ENCODE peak calls at places on chromosomes 11 and 22, in eight cellular contexts. One of them, this sample, is unnamed.

GRCh38 chr11:46370253-46370652 is 11.2 kb upstream of the MDK start:
- DNase-seq in thoracic aorta: no peak
- DNase-seq in upper lobe of right lung: no peak
- DNase-seq in astrocyte of the spinal cord: no peak
- DNase-seq in PC-3: no peak
- DNase-seq in DND-41: no peak
- DNase-seq in fibroblast of the aortic adventitia: no peak
- DNase-seq in foreskin fibroblast: no peak
- DNase-seq in this sample: no peak

GRCh38 chr11:70671611-70672010 is 273.3 kb downstream of the CTTN start:
- DNase-seq in astrocyte of the spinal cord: no peak
- DNase-seq in DND-41: no peak
- DNase-seq in foreskin fibroblast: no peak
- DNase-seq in PC-3: no peak
- DNase-seq in fibroblast of the aortic adventitia: no peak
- DNase-seq in thoracic aorta: no peak
- DNase-seq in upper lobe of right lung: no peak
- DNase-seq in this sample: no peak

GRCh38 chr11:131408011-131408640 is 37.7 kb downstream of the NTM start:
- DNase-seq in thoracic aorta: no peak
- DNase-seq in fibroblast of the aortic adventitia: peak
- DNase-seq in PC-3: peak
- DNase-seq in foreskin fibroblast: no peak
- DNase-seq in astrocyte of the spinal cord: peak
- DNase-seq in upper lobe of right lung: no peak
- DNase-seq in DND-41: peak
- DNase-seq in this sample: no peak

GRCh38 chr11:15793032-15793996 is 563.0 kb downstream of the SOX6 start:
- DNase-seq in thoracic aorta: no peak
- DNase-seq in astrocyte of the spinal cord: peak
- DNase-seq in PC-3: peak
- DNase-seq in fibroblast of the aortic adventitia: peak
- DNase-seq in DND-41: no peak
- DNase-seq in upper lobe of right lung: no peak
- DNase-seq in foreskin fibroblast: no peak
- DNase-seq in this sample: no peak

GRCh38 chr11:95086116-95086515 is 3.5 kb upstream of the ENDOD1 start:
- DNase-seq in fibroblast of the aortic adventitia: no peak
- DNase-seq in astrocyte of the spinal cord: no peak
- DNase-seq in thoracic aorta: no peak
- DNase-seq in upper lobe of right lung: no peak
- DNase-seq in PC-3: no peak
- DNase-seq in foreskin fibroblast: no peak
- DNase-seq in DND-41: no peak
- DNase-seq in this sample: no peak

GRCh38 chr11:45722144-45722543 is 56.7 kb upstream of the CHST1 start:
- DNase-seq in upper lobe of right lung: no peak
- DNase-seq in thoracic aorta: no peak
- DNase-seq in astrocyte of the spinal cord: no peak
- DNase-seq in foreskin fibroblast: no peak
- DNase-seq in fibroblast of the aortic adventitia: no peak
- DNase-seq in PC-3: no peak
- DNase-seq in DND-41: no peak
- DNase-seq in this sample: no peak

GRCh38 chr22:17871726-17872458 is 97.6 kb upstream of the BID start:
- DNase-seq in astrocyte of the spinal cord: no peak
- DNase-seq in fibroblast of the aortic adventitia: no peak
- DNase-seq in upper lobe of right lung: no peak
- DNase-seq in foreskin fibroblast: no peak
- DNase-seq in PC-3: no peak
- DNase-seq in thoracic aorta: no peak
- DNase-seq in DND-41: no peak
- DNase-seq in this sample: no peak

GRCh38 chr22:11613898-11614755 is 3913.9 kb upstream of the OR11H1 start:
- DNase-seq in upper lobe of right lung: peak
- DNase-seq in astrocyte of the spinal cord: no peak
- DNase-seq in foreskin fibroblast: no peak
- DNase-seq in DND-41: no peak
- DNase-seq in fibroblast of the aortic adventitia: no peak
- DNase-seq in PC-3: no peak
- DNase-seq in thoracic aorta: no peak
- DNase-seq in this sample: no peak

GRCh38 chr11:93487032-93487483 is 56.1 kb downstream of the SMCO4 start:
- DNase-seq in DND-41: no peak
- DNase-seq in upper lobe of right lung: no peak
- DNase-seq in PC-3: no peak
- DNase-seq in thoracic aorta: no peak
- DNase-seq in astrocyte of the spinal cord: no peak
- DNase-seq in foreskin fibroblast: no peak
- DNase-seq in fibroblast of the aortic adventitia: no peak
- DNase-seq in this sample: no peak

GRCh38 chr22:37802310-37803194 is 5.2 kb upstream of the GCAT start:
- DNase-seq in upper lobe of right lung: peak
- DNase-seq in thoracic aorta: no peak
- DNase-seq in foreskin fibroblast: no peak
- DNase-seq in DND-41: peak
- DNase-seq in PC-3: peak
- DNase-seq in astrocyte of the spinal cord: peak
- DNase-seq in fibroblast of the aortic adventitia: no peak
- DNase-seq in this sample: no peak

GRCh38 chr11:92540113-92540512 is 315.5 kb downstream of the FAT3 start:
- DNase-seq in DND-41: no peak
- DNase-seq in upper lobe of right lung: no peak
- DNase-seq in foreskin fibroblast: no peak
- DNase-seq in thoracic aorta: no peak
- DNase-seq in astrocyte of the spinal cord: no peak
- DNase-seq in PC-3: no peak
- DNase-seq in fibroblast of the aortic adventitia: no peak
- DNase-seq in this sample: no peak

GRCh38 chr11:105108247-105108646 is 31.3 kb downstream of the CARD18 start:
- DNase-seq in PC-3: peak
- DNase-seq in astrocyte of the spinal cord: no peak
- DNase-seq in upper lobe of right lung: no peak
- DNase-seq in fibroblast of the aortic adventitia: no peak
- DNase-seq in thoracic aorta: no peak
- DNase-seq in DND-41: no peak
- DNase-seq in foreskin fibroblast: no peak
- DNase-seq in this sample: no peak

GRCh38 chr11:132056689-132057088 is 686.3 kb downstream of the NTM start:
- DNase-seq in foreskin fibroblast: peak
- DNase-seq in DND-41: peak
- DNase-seq in thoracic aorta: no peak
- DNase-seq in upper lobe of right lung: no peak
- DNase-seq in astrocyte of the spinal cord: peak
- DNase-seq in PC-3: no peak
- DNase-seq in fibroblast of the aortic adventitia: peak
- DNase-seq in this sample: peak

GRCh38 chr11:124752471-124753100 is 531 bp upstream of the VSIG2 start:
- DNase-seq in upper lobe of right lung: no peak
- DNase-seq in thoracic aorta: no peak
- DNase-seq in foreskin fibroblast: no peak
- DNase-seq in astrocyte of the spinal cord: no peak
- DNase-seq in PC-3: no peak
- DNase-seq in fibroblast of the aortic adventitia: no peak
- DNase-seq in DND-41: no peak
- DNase-seq in this sample: no peak

GRCh38 chr22:49303781-49304461 is 523.8 kb downstream of the BRD1 start:
- DNase-seq in PC-3: no peak
- DNase-seq in thoracic aorta: no peak
- DNase-seq in fibroblast of the aortic adventitia: no peak
- DNase-seq in upper lobe of right lung: peak
- DNase-seq in DND-41: no peak
- DNase-seq in foreskin fibroblast: no peak
- DNase-seq in astrocyte of the spinal cord: no peak
- DNase-seq in this sample: no peak

GRCh38 chr11:66471142-66471541 is 4.4 kb downstream of the PELI3 start:
- DNase-seq in upper lobe of right lung: no peak
- DNase-seq in foreskin fibroblast: no peak
- DNase-seq in DND-41: no peak
- DNase-seq in PC-3: no peak
- DNase-seq in thoracic aorta: no peak
- DNase-seq in astrocyte of the spinal cord: no peak
- DNase-seq in fibroblast of the aortic adventitia: no peak
- DNase-seq in this sample: no peak

GRCh38 chr22:38239101-38239761 is 33.6 kb downstream of the TMEM184B start:
- DNase-seq in thoracic aorta: peak
- DNase-seq in astrocyte of the spinal cord: peak
- DNase-seq in foreskin fibroblast: peak
- DNase-seq in fibroblast of the aortic adventitia: peak
- DNase-seq in DND-41: no peak
- DNase-seq in PC-3: peak
- DNase-seq in upper lobe of right lung: peak
- DNase-seq in this sample: peak

GRCh38 chr11:942853-943252 is 17.2 kb downstream of the AP2A2 start:
- DNase-seq in astrocyte of the spinal cord: peak
- DNase-seq in upper lobe of right lung: no peak
- DNase-seq in PC-3: no peak
- DNase-seq in fibroblast of the aortic adventitia: peak
- DNase-seq in thoracic aorta: no peak
- DNase-seq in DND-41: no peak
- DNase-seq in foreskin fibroblast: no peak
- DNase-seq in this sample: no peak

GRCh38 chr11:132312161-132312560 is 941.7 kb downstream of the NTM start:
- DNase-seq in astrocyte of the spinal cord: peak
- DNase-seq in thoracic aorta: no peak
- DNase-seq in foreskin fibroblast: peak
- DNase-seq in upper lobe of right lung: no peak
- DNase-seq in fibroblast of the aortic adventitia: peak
- DNase-seq in PC-3: peak
- DNase-seq in DND-41: no peak
- DNase-seq in this sample: peak

GRCh38 chr22:31341386-31342088 is 4.6 kb downstream of the PATZ1 start:
- DNase-seq in upper lobe of right lung: no peak
- DNase-seq in fibroblast of the aortic adventitia: no peak
- DNase-seq in astrocyte of the spinal cord: no peak
- DNase-seq in foreskin fibroblast: no peak
- DNase-seq in PC-3: no peak
- DNase-seq in DND-41: no peak
- DNase-seq in thoracic aorta: no peak
- DNase-seq in this sample: no peak

GRCh38 chr22:31340765-31341247 is 5.3 kb downstream of the PATZ1 start:
- DNase-seq in astrocyte of the spinal cord: no peak
- DNase-seq in thoracic aorta: no peak
- DNase-seq in PC-3: no peak
- DNase-seq in upper lobe of right lung: no peak
- DNase-seq in fibroblast of the aortic adventitia: no peak
- DNase-seq in foreskin fibroblast: no peak
- DNase-seq in DND-41: no peak
- DNase-seq in this sample: no peak

GRCh38 chr22:31344369-31345330 is 1.5 kb downstream of the PATZ1 start:
- DNase-seq in DND-41: peak
- DNase-seq in thoracic aorta: no peak
- DNase-seq in upper lobe of right lung: peak
- DNase-seq in foreskin fibroblast: peak
- DNase-seq in PC-3: peak
- DNase-seq in astrocyte of the spinal cord: peak
- DNase-seq in fibroblast of the aortic adventitia: peak
- DNase-seq in this sample: no peak

GRCh38 chr22:31343235-31344191 is 2.6 kb downstream of the PATZ1 start:
- DNase-seq in DND-41: no peak
- DNase-seq in thoracic aorta: no peak
- DNase-seq in upper lobe of right lung: peak
- DNase-seq in astrocyte of the spinal cord: no peak
- DNase-seq in foreskin fibroblast: no peak
- DNase-seq in fibroblast of the aortic adventitia: no peak
- DNase-seq in PC-3: peak
- DNase-seq in this sample: no peak

GRCh38 chr22:31342389-31343125 is 3.6 kb downstream of the PATZ1 start:
- DNase-seq in foreskin fibroblast: no peak
- DNase-seq in DND-41: no peak
- DNase-seq in upper lobe of right lung: no peak
- DNase-seq in thoracic aorta: no peak
- DNase-seq in fibroblast of the aortic adventitia: no peak
- DNase-seq in astrocyte of the spinal cord: no peak
- DNase-seq in PC-3: no peak
- DNase-seq in this sample: no peak
- H3K4me3 ChIP-seq in foreskin fibroblast: no peak
- H3K4me3 ChIP-seq in DND-41: no peak
- H3K4me3 ChIP-seq in upper lobe of right lung: peak
- H3K4me3 ChIP-seq in thoracic aorta: peak
- H3K4me3 ChIP-seq in fibroblast of the aortic adventitia: no peak
- H3K4me3 ChIP-seq in astrocyte of the spinal cord: no peak
- H3K4me3 ChIP-seq in PC-3: peak
- H3K4me3 ChIP-seq in this sample: peak

DNA sequence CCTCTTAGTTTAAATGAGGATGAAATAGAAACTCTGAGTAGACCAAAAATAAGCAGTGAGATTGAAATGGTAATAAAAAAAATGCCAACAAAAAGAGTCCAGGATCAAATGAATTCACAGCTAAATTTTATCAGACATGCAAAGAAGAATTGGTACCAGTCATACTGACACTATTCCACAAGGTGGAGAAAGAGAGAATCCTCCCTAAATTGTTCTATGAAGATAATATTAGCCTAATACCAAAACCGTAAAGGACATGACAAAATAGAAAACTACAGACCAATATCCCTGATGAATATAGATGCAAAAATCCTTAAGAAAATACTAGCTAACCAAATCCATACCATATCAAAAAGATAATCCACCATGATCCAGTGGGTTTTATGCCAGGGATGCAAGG is 169.8 kb upstream of the CHORDC1 start:
- DNase-seq in upper lobe of right lung: no peak
- DNase-seq in PC-3: peak
- DNase-seq in foreskin fibroblast: no peak
- DNase-seq in astrocyte of the spinal cord: no peak
- DNase-seq in thoracic aorta: no peak
- DNase-seq in DND-41: no peak
- DNase-seq in fibroblast of the aortic adventitia: no peak
- DNase-seq in this sample: no peak
- TF ChIP-seq CTCF in upper lobe of right lung: no peak
- TF ChIP-seq CTCF in PC-3: peak
- TF ChIP-seq CTCF in foreskin fibroblast: no peak
- TF ChIP-seq CTCF in astrocyte of the spinal cord: no peak
- TF ChIP-seq CTCF in thoracic aorta: no peak
- TF ChIP-seq CTCF in DND-41: no peak
- TF ChIP-seq CTCF in fibroblast of the aortic adventitia: no peak
- TF ChIP-seq CTCF in this sample: no peak

GRCh38 chr11:67614730-67615454 is 8.2 kb downstream of the NDUFV1 start:
- DNase-seq in fibroblast of the aortic adventitia: no peak
- DNase-seq in PC-3: no peak
- DNase-seq in astrocyte of the spinal cord: no peak
- DNase-seq in thoracic aorta: no peak
- DNase-seq in upper lobe of right lung: no peak
- DNase-seq in foreskin fibroblast: no peak
- DNase-seq in DND-41: no peak
- DNase-seq in this sample: no peak
- H3K4me3 ChIP-seq in fibroblast of the aortic adventitia: no peak
- H3K4me3 ChIP-seq in PC-3: no peak
- H3K4me3 ChIP-seq in astrocyte of the spinal cord: no peak
- H3K4me3 ChIP-seq in thoracic aorta: no peak
- H3K4me3 ChIP-seq in upper lobe of right lung: peak
- H3K4me3 ChIP-seq in foreskin fibroblast: no peak
- H3K4me3 ChIP-seq in DND-41: no peak
- H3K4me3 ChIP-seq in this sample: no peak

DNA sequence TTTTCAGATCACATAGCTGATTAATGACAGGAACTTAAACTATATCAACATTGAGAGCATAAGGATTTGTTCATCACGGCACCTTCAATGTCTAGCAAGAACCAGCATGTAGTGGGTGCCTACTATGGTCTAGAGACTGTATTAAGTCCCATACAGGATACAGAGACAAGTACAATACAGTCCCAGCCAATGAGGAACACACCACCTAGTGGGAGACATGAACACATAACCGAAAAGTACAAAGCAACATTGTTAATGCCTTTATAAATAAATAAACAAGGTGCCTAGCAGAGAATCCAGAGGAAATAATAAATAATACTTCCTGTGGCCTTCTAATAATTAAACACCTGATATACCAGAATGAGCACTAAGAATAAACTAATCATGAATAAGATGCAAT is 87.7 kb upstream of the OPCML start:
- DNase-seq in thoracic aorta: no peak
- DNase-seq in DND-41: no peak
- DNase-seq in fibroblast of the aortic adventitia: no peak
- DNase-seq in PC-3: no peak
- DNase-seq in foreskin fibroblast: no peak
- DNase-seq in upper lobe of right lung: no peak
- DNase-seq in astrocyte of the spinal cord: no peak
- DNase-seq in this sample: no peak
- TF ChIP-seq CTCF in thoracic aorta: no peak
- TF ChIP-seq CTCF in DND-41: peak
- TF ChIP-seq CTCF in fibroblast of the aortic adventitia: no peak
- TF ChIP-seq CTCF in PC-3: no peak
- TF ChIP-seq CTCF in foreskin fibroblast: no peak
- TF ChIP-seq CTCF in upper lobe of right lung: peak
- TF ChIP-seq CTCF in astrocyte of the spinal cord: no peak
- TF ChIP-seq CTCF in this sample: no peak